ENCODE peak calls at places on chromosomes 13 and 19, in ten cellular contexts. K is AG04450, R is HFFc6, N is colonic mucosa, G is testis, V is tibial artery, W is endothelial cell, L is GM13976, B is GM12865, F is fibroblast of the aortic adventitia. D is an unnamed sample.

GRCh38 chr13:97231832-97232201 is 9.7 kb downstream of the MBNL2 start:
- DNase-seq in K (peak), R (peak), N (no peak), G (no peak), V (no peak), W (no peak), L (no peak), B (no peak), F (peak), D (no peak)

GRCh38 chr13:114032121-114032799 is 58.4 kb upstream of the C13orf46 start:
- DNase-seq in K (no peak), R (peak), N (no peak), G (no peak), V (no peak), W (no peak), L (no peak), B (no peak), F (peak), D (peak)

GRCh38 chr13:80141114-80141849 is 199.6 kb downstream of the SPRY2 start:
- DNase-seq in K (peak), R (peak), N (no peak), G (peak), V (peak), W (no peak), L (no peak), B (no peak), F (peak), D (no peak)

GRCh38 chr19:42114412-42114811 is 17.8 kb downstream of the POU2F2 start:
- DNase-seq in K (no peak), R (no peak), N (no peak), G (no peak), V (no peak), W (no peak), L (peak), B (peak), F (no peak), D (no peak)

GRCh38 chr13:100394005-100394695 is 194.4 kb downstream of the GGACT start:
- DNase-seq in K (peak), R (peak), N (no peak), G (no peak), V (no peak), W (no peak), L (peak), B (peak), F (peak), D (peak)

GRCh38 chr13:114064516-114065140 is 67.8 kb downstream of the RASA3 start:
- DNase-seq in K (no peak), R (no peak), N (no peak), G (no peak), V (no peak), W (no peak), L (no peak), B (peak), F (peak), D (peak)

GRCh38 chr13:108734676-108735075 is 105.3 kb downstream of the MYO16 start:
- DNase-seq in K (no peak), R (no peak), N (no peak), G (peak), V (no peak), W (no peak), L (no peak), B (no peak), F (no peak), D (no peak)

GRCh38 chr13:104246955-104247354 is 1180.7 kb upstream of the SLC10A2 start:
- DNase-seq in K (no peak), R (no peak), N (no peak), G (no peak), V (no peak), W (no peak), L (no peak), B (no peak), F (no peak), D (no peak)

GRCh38 chr13:46172531-46172991 is 9.4 kb downstream of the LCP1 start:
- DNase-seq in K (no peak), R (no peak), N (no peak), G (no peak), V (peak), W (no peak), L (no peak), B (peak), F (no peak), D (no peak)

GRCh38 chr13:66803759-66804456 is 426.2 kb downstream of the PCDH9 start:
- DNase-seq in K (no peak), R (no peak), N (no peak), G (no peak), V (no peak), W (no peak), L (no peak), B (no peak), F (no peak), D (no peak)

GRCh38 chr13:66114127-66114526 is 1116.0 kb downstream of the PCDH9 start:
- DNase-seq in K (no peak), R (peak), N (no peak), G (no peak), V (no peak), W (no peak), L (no peak), B (no peak), F (peak), D (peak)

GRCh38 chr13:110912651-110913051 is 2.2 kb downstream of the ANKRD10 start:
- DNase-seq in K (no peak), R (peak), N (no peak), G (peak), V (no peak), W (no peak), L (no peak), B (peak), F (peak), D (no peak)

GRCh38 chr13:31909889-31910551 is 121.6 kb upstream of the FRY start:
- DNase-seq in K (peak), R (peak), N (peak), G (peak), V (no peak), W (peak), L (no peak), B (peak), F (peak), D (peak)

GRCh38 chr13:68261105-68261504 is 1031.0 kb upstream of the PCDH9 start:
- DNase-seq in K (no peak), R (no peak), N (no peak), G (peak), V (no peak), W (no peak), L (no peak), B (peak), F (no peak), D (no peak)

GRCh38 chr13:111612918-111613317 is 292.5 kb downstream of the TEX29 start:
- DNase-seq in K (no peak), R (no peak), N (no peak), G (no peak), V (no peak), W (no peak), L (no peak), B (no peak), F (no peak), D (no peak)

GRCh38 chr19:43616306-43616705 is 3.1 kb downstream of the ZNF428 start:
- DNase-seq in K (no peak), R (no peak), N (no peak), G (no peak), V (no peak), W (no peak), L (no peak), B (no peak), F (no peak), D (no peak)

GRCh38 chr13:34698953-34699352 is 243.1 kb upstream of the NBEA start:
- DNase-seq in K (no peak), R (no peak), N (no peak), G (no peak), V (no peak), W (no peak), L (no peak), B (no peak), F (peak), D (no peak)

GRCh38 chr19:7845390-7846179 is 15.6 kb downstream of the EVI5L start:
- DNase-seq in K (no peak), R (no peak), N (no peak), G (no peak), V (no peak), W (no peak), L (no peak), B (no peak), F (no peak), D (no peak)

GRCh38 chr19:28582344-28582743 is 630.6 kb downstream of the UQCRFS1 start:
- DNase-seq in K (no peak), R (no peak), N (no peak), G (no peak), V (no peak), W (no peak), L (no peak), B (no peak), F (no peak), D (no peak)

GRCh38 chr13:76822691-76823267 is 63.4 kb downstream of the KCTD12 start:
- DNase-seq in K (no peak), R (peak), N (no peak), G (no peak), V (no peak), W (no peak), L (peak), B (peak), F (peak), D (no peak)

GRCh38 chr19:16573296-16573695 is 1.1 kb upstream of the SLC35E1 start:
- DNase-seq in K (no peak), R (no peak), N (no peak), G (no peak), V (no peak), W (no peak), L (no peak), B (no peak), F (no peak), D (no peak)

GRCh38 chr19:36254848-36255247 is 39.9 kb downstream of the ZNF146 start:
- DNase-seq in K (no peak), R (no peak), N (no peak), G (no peak), V (no peak), W (no peak), L (no peak), B (no peak), F (no peak), D (no peak)

GRCh38 chr13:97753942-97754670 is 199.4 kb upstream of the IPO5 start:
- DNase-seq in K (no peak), R (no peak), N (no peak), G (no peak), V (no peak), W (no peak), L (no peak), B (no peak), F (no peak), D (no peak)

GRCh38 chr13:34076943-34077703 is 259.2 kb downstream of the RFC3 start:
- DNase-seq in K (no peak), R (peak), N (no peak), G (no peak), V (no peak), W (no peak), L (no peak), B (peak), F (peak), D (peak)

GRCh38 chr13:107373551-107373950 is 805.6 kb upstream of the ARGLU1 start:
- DNase-seq in K (peak), R (no peak), N (no peak), G (no peak), V (no peak), W (no peak), L (no peak), B (no peak), F (peak), D (no peak)
- TF ChIP-seq CTCF in K (peak), R (peak), N (no peak), G (peak), V (peak), W (peak), L (no peak), B (peak), F (peak), D (no peak)

GRCh38 chr19:35213678-35214632 is 14.6 kb downstream of the FAM187B start:
- DNase-seq in K (no peak), R (peak), N (peak), G (peak), V (peak), W (no peak), L (peak), B (peak), F (peak), D (peak)

GRCh38 chr19:35219008-35219407 is 9.5 kb downstream of the FAM187B start:
- DNase-seq in K (no peak), R (no peak), N (no peak), G (no peak), V (no peak), W (no peak), L (no peak), B (no peak), F (no peak), D (no peak)

GRCh38 chr19:35216026-35216832 is 12.3 kb downstream of the FAM187B start:
- DNase-seq in K (no peak), R (peak), N (no peak), G (no peak), V (no peak), W (no peak), L (no peak), B (no peak), F (no peak), D (no peak)

GRCh38 chr19:35214766-35215422 is 13.6 kb downstream of the FAM187B start:
- DNase-seq in K (no peak), R (no peak), N (no peak), G (no peak), V (no peak), W (no peak), L (no peak), B (no peak), F (no peak), D (no peak)

GRCh38 chr19:35216833-35217707 is 11.5 kb downstream of the FAM187B start:
- DNase-seq in K (no peak), R (no peak), N (peak), G (peak), V (peak), W (no peak), L (no peak), B (peak), F (no peak), D (no peak)
- TF ChIP-seq CTCF in K (no peak), R (no peak), N (no peak), G (no peak), V (no peak), W (no peak), L (peak), B (peak), F (no peak), D (no peak)

GRCh38 chr19:15463865-15464371 is 426 bp downstream of the RASAL3 start:
- DNase-seq in K (no peak), R (no peak), N (peak), G (no peak), V (no peak), W (no peak), L (peak), B (peak), F (no peak), D (no peak)
- TF ChIP-seq CTCF in K (no peak), R (no peak), N (no peak), G (no peak), V (no peak), W (no peak), L (peak), B (peak), F (no peak), D (no peak)

GRCh38 chr13:112874751-112875300 is 94.2 kb upstream of the MCF2L start:
- DNase-seq in K (no peak), R (no peak), N (no peak), G (no peak), V (no peak), W (no peak), L (no peak), B (no peak), F (no peak), D (no peak)
- TF ChIP-seq CTCF in K (no peak), R (peak), N (no peak), G (no peak), V (no peak), W (peak), L (no peak), B (no peak), F (no peak), D (no peak)

DNA sequence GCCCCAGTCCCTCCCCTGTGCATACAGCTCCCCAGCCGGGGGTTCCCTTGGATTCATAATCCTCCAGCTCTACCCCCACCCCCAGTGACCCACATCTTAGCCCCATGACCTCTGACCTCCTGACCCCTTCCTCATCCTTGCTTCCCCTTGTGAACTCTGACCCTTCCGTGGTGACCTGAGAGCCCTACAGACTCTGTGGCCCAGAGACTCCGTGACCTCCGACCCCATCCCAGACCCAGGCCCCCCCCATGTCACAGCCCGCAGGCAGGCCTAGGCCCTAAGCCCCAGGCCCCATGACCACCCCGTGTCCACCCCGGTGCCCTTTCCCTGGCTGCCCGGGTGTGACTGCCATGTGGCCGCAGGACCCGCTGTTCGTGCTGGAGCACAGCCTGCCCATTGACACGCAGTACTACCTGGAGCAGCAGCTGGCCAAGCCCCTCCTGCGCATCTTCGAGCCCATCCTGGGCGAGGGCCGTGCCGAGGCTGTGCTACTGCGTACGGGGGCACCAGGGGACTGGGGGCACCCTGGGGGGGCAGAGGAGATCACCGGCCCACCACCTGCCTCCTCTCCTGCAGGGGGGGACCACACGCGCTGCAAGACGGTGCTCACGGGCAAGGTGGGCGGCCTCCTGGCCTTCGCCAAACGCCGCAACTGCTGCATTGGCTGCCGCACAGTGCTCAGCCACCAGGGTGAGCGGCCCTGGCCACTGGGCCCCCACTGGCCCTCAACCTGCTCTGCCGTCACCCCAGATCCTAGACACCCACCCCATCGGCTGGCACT is 2.5 kb upstream of the SPIB start:
- DNase-seq in K (no peak), R (no peak), N (no peak), G (no peak), V (no peak), W (no peak), L (no peak), B (no peak), F (no peak), D (no peak)
- TF ChIP-seq CTCF in K (no peak), R (no peak), N (no peak), G (no peak), V (no peak), W (no peak), L (no peak), B (peak), F (no peak), D (no peak)

GRCh38 chr13:29503041-29503837 is 92.2 kb downstream of the SLC7A1 start:
- DNase-seq in K (no peak), R (no peak), N (no peak), G (peak), V (no peak), W (peak), L (no peak), B (no peak), F (peak), D (no peak)
- TF ChIP-seq CTCF in K (no peak), R (no peak), N (no peak), G (no peak), V (no peak), W (no peak), L (no peak), B (no peak), F (no peak), D (no peak)

GRCh38 chr19:10587022-10587838 is at the start of gene AP1M2:
- DNase-seq in K (no peak), R (no peak), N (peak), G (no peak), V (no peak), W (no peak), L (no peak), B (no peak), F (no peak), D (no peak)
- TF ChIP-seq CTCF in K (no peak), R (no peak), N (no peak), G (no peak), V (no peak), W (no peak), L (no peak), B (no peak), F (no peak), D (no peak)

GRCh38 chr13:86976521-86977324 is 694.4 kb upstream of the SLITRK5 start:
- DNase-seq in K (no peak), R (no peak), N (no peak), G (no peak), V (no peak), W (no peak), L (no peak), B (no peak), F (peak), D (no peak)

GRCh38 chr13:86974251-86974994 is 696.7 kb upstream of the SLITRK5 start:
- DNase-seq in K (no peak), R (no peak), N (no peak), G (no peak), V (no peak), W (no peak), L (no peak), B (no peak), F (no peak), D (no peak)

DNA sequence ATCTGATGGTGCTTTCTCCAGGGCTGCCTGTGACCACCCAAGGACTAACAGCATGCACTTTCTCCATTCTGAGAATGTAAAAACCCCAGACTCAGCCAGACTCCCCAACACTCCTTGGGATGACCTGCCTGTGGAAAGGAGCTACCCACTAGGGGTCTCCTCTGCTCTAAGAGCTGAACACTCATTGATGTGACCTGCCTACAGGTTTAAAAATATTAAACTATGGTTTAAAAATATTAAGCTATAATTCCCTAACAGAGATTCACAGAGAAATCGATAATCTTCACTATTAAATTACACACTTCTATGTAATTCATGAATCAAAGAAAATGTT is 696.2 kb upstream of the SLITRK5 start:
- DNase-seq in K (no peak), R (no peak), N (no peak), G (no peak), V (no peak), W (no peak), L (no peak), B (no peak), F (peak), D (no peak)
- TF ChIP-seq CTCF in K (peak), R (no peak), N (no peak), G (no peak), V (no peak), W (no peak), L (no peak), B (no peak), F (no peak), D (no peak)

D was measured in HFF-Myc.